ENCODE peak calls at places on chromosome 19, in seven cellular contexts. Z is neuronal stem cell; R is HepG2; U is GM12878; D is uterus; N is CD8-positive, alpha-beta memory T cell; X is GM06990. T is an unnamed sample. For H3K36me3 and H3K27me3, the result is how much of the 10 kb centered on the place peaks cover.

GRCh38 chr19:1860133-1860775 is 3.1 kb downstream of the KLF16 start:
- DNase-seq in N (peak), R (peak), X (no peak), U (no peak), Z (peak), D (peak), T (peak)

GRCh38 chr19:11137542-11138384 is 17.8 kb downstream of the SPC24 start:
- DNase-seq in Z (peak), X (no peak), N (peak), U (no peak), R (peak), D (peak), T (peak)

GRCh38 chr19:48836089-48837017 is at the start of gene HSD17B14:
- DNase-seq in R (no peak), U (no peak), D (peak), N (no peak), Z (peak), X (no peak), T (peak)

GRCh38 chr19:18057557-18057956 is 29.2 kb downstream of the IL12RB1 start:
- DNase-seq in X (no peak), Z (no peak), R (no peak), U (no peak), N (no peak), D (peak), T (peak)

GRCh38 chr19:17184381-17184841 is 30.7 kb upstream of the USE1 start:
- DNase-seq in R (no peak), N (peak), X (no peak), Z (no peak), D (no peak), U (no peak), T (no peak)

GRCh38 chr19:55095260-55096060 is 19.8 kb downstream of the EPS8L1 start:
- DNase-seq in R (no peak), U (no peak), D (no peak), N (no peak), Z (no peak), X (no peak), T (no peak)

GRCh38 chr19:1074512-1075283 is 7.7 kb downstream of the ARHGAP45 start:
- DNase-seq in D (peak), Z (no peak), N (peak), X (peak), U (no peak), R (no peak), T (peak)

GRCh38 chr19:39329948-39330347 is 5.9 kb downstream of the GMFG start:
- DNase-seq in X (no peak), U (no peak), N (no peak), Z (no peak), R (no peak), D (no peak), T (no peak)

GRCh38 chr19:35919306-35919705 is 11.2 kb upstream of the TYROBP start:
- DNase-seq in X (no peak), N (no peak), Z (no peak), D (no peak), U (no peak), R (no peak), T (no peak)

GRCh38 chr19:49212302-49212701 is 54.7 kb downstream of the TRPM4 start:
- DNase-seq in D (no peak), N (no peak), R (no peak), X (no peak), Z (no peak), U (no peak), T (no peak)

GRCh38 chr19:34332027-34332786 is 32.8 kb upstream of the GPI start:
- DNase-seq in Z (no peak), X (no peak), U (no peak), D (no peak), N (no peak), R (no peak), T (no peak)

GRCh38 chr19:48415395-48415794 is 21.9 kb downstream of the GRIN2D start:
- DNase-seq in X (peak), U (no peak), N (peak), Z (no peak), D (peak), R (peak), T (peak)

GRCh38 chr19:23002690-23003422 is at the start of gene ZNF728:
- DNase-seq in Z (no peak), D (peak), R (no peak), X (no peak), U (no peak), N (no peak), T (no peak)

GRCh38 chr19:13835791-13836723 is 40.8 kb downstream of the ZSWIM4 start:
- DNase-seq in R (no peak), D (peak), Z (no peak), X (no peak), N (peak), U (no peak), T (peak)

GRCh38 chr19:648904-649733 is 9.4 kb downstream of the FGF22 start:
- DNase-seq in X (no peak), R (no peak), N (no peak), U (no peak), D (no peak), Z (no peak), T (no peak)

DNA sequence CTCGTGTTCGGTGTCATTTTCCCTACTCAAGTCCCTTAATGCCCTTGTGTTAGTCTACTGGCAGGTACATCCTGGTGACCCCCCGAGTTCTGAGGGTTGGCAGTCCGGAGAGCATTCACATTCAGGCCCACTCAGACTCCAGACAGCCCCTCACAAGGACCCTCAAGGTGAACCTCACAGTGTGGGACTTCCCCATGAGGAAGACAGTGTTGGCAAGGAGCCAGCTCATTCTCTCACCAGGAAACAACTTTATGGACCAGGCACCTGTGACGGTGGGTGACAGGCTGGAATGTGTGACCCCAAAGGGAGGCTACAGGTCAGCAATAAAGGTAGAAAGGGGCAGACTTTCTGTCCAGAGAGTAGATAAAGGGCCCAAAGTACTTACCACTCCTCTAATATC is 24.5 kb downstream of the RDH8 start:
- DNase-seq in X (no peak), D (no peak), Z (no peak), U (no peak), N (no peak), R (no peak), T (no peak)
- H3K36me3 ChIP-seq in X (under half), D (under half), Z (under half), U (under half), N (under half), R (under half), T (under half)

DNA sequence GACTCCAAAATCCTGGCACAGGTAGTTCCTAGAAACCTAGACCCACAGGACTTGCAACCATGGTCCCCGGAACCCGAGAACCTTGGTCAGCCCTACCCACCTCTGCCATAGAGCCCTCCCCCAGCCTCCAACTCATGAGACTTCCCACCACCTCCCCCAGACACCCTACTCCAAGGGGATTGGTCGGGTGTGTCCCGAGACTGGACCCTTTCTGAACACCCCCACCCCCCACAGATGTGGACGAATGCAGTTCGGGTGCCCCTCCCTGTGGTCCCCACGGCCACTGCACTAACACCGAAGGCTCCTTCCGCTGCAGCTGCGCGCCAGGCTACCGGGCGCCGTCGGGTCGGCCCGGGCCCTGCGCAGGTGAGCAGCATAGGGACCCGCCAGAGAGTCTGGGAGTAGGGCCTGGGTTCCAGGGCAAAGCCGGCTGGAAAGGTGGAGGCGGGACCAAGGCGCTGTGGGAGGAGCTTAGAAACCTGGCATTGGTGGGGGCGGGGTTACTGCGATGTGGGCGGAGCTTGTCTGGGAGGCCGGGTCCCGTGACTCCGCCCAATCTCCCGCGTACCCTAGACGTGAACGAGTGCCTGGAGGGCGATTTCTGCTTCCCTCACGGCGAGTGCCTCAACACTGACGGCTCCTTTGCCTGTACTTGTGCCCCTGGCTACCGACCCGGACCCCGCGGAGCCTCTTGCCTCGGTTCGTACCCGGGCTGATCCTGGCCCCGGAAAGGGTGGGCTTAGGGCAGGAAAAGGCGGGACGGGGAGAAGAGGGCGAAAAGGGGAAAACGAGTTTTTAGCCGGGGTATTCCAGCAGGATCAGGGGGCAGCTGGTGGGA is 11.9 kb downstream of the LTBP4 start:
- DNase-seq in N (peak), X (no peak), D (peak), U (no peak), R (no peak), Z (no peak), T (no peak)
- H3K4me3 ChIP-seq in N (peak), X (peak), D (peak), U (peak), R (peak), Z (no peak), T (peak)

DNA sequence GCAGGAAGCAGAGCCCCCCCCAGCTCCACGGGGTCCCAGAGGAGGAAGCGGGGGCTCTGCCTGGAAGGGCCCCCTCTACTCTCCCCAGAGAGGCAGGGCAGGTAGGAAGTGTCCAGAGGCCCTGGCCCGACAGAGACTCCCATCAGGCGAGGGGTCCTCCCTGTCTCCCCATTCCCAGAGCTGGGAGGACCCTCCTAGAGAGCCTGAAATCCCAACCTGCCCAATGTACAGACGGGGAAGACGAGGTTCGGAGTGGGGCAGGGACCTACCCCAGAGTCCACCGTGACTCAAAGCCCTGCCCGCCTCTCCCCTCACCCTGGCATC is 1.1 kb downstream of the TLE2 start:
- DNase-seq in R (no peak), D (no peak), Z (no peak), U (no peak), N (no peak), X (no peak), T (no peak)
- H3K27me3 ChIP-seq in R (under half), D (under half), Z (under half), U (under half), N (under half), X (under half), T (under half)

GRCh38 chr19:51970718-51971117 is 15.9 kb downstream of the ZNF350 start:
- DNase-seq in U (no peak), N (no peak), D (no peak), Z (no peak), R (no peak), X (no peak), T (no peak)
- H3K36me3 ChIP-seq in U (under half), N (half or more), D (under half), Z (half or more), R (under half), X (under half), T (under half)

T was measured in right lobe of liver.